ENCODE peak calls at places on chromosome 21, in six cellular contexts. N, T, R, J, H and B are unnamed samples.

GRCh38 chr21:15298306-15298705 is 233.5 kb upstream of the NRIP1 start:
- DNase-seq in N (no peak), T (no peak), R (no peak), J (no peak), H (no peak), B (no peak)

GRCh38 chr21:36762636-36763035 is 63.7 kb downstream of the SIM2 start:
- DNase-seq in N (no peak), T (no peak), R (no peak), J (no peak), H (no peak), B (no peak)

GRCh38 chr21:21165063-21165645 is 166.9 kb downstream of the NCAM2 start:
- DNase-seq in N (peak), T (no peak), R (no peak), J (peak), H (no peak), B (no peak)

GRCh38 chr21:35852820-35853219 is 207.5 kb downstream of the SETD4 start:
- DNase-seq in N (no peak), T (no peak), R (no peak), J (no peak), H (no peak), B (no peak)

GRCh38 chr21:40707271-40707670 is 139.7 kb downstream of the DSCAM start:
- DNase-seq in N (no peak), T (no peak), R (no peak), J (no peak), H (no peak), B (no peak)

GRCh38 chr21:35052786-35053185 is 3.7 kb upstream of the RUNX1 start:
- DNase-seq in N (no peak), T (no peak), R (no peak), J (no peak), H (no peak), B (no peak)

GRCh38 chr21:39673163-39673562 is 60.4 kb downstream of the B3GALT5 start:
- DNase-seq in N (no peak), T (no peak), R (no peak), J (no peak), H (no peak), B (no peak)

GRCh38 chr21:38852278-38852677 is 46.5 kb downstream of the ETS2 start:
- DNase-seq in N (no peak), T (peak), R (no peak), J (no peak), H (no peak), B (no peak)

GRCh38 chr21:27693376-27693775 is 726.5 kb upstream of the ADAMTS5 start:
- DNase-seq in N (peak), T (no peak), R (no peak), J (peak), H (no peak), B (no peak)

GRCh38 chr21:38244407-38244787 is 12.4 kb upstream of the KCNJ15 start:
- DNase-seq in N (no peak), T (no peak), R (no peak), J (no peak), H (peak), B (peak)

DNA sequence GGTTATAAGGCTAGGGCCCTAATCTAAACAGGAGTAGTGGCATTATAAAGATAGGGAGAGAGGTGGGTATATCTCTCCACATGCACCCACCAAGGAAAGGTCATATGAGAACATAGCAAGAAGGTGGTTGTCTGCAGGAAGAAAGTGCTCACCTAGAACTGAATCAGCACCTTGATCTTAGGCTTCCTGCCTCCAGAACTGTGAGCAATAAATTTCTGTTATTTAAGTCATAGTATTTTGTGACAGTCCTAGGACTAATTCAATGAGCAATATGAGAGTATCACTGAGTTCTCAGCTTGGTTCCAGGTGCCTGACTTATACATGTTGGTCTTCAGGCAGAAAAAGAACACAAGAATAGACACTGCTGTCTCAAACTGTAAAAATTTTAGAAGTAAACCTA is 51.8 kb downstream of the MRPL39 start:
- DNase-seq in N (no peak), T (no peak), R (no peak), J (no peak), H (no peak), B (no peak)
- TF ChIP-seq CTCF in N (no peak), T (no peak), R (no peak), J (no peak), H (no peak), B (no peak)

DNA sequence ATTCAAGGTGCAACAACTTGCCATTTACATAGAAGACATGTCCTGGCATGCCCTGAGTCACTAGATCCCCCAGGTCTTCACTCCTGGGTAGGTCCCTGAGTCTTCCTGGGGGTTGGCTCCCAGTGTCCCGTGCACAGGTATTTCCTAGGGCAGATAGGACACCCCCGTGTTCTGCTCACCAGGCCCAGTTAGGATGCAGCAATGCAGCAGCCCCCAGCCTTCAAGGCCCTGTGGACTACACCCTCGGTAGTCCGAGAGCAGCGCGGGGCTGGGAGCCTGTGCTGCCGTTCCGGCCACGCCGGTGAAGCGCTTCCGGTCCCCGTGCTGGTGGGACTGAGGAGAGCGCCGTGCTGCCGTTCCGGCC is 10.6 kb upstream of the PCBP3 start:
- DNase-seq in N (no peak), T (no peak), R (no peak), J (no peak), H (no peak), B (no peak)
- H3K4me3 ChIP-seq in N (no peak), T (no peak), R (no peak), J (no peak), H (no peak), B (no peak)

DNA sequence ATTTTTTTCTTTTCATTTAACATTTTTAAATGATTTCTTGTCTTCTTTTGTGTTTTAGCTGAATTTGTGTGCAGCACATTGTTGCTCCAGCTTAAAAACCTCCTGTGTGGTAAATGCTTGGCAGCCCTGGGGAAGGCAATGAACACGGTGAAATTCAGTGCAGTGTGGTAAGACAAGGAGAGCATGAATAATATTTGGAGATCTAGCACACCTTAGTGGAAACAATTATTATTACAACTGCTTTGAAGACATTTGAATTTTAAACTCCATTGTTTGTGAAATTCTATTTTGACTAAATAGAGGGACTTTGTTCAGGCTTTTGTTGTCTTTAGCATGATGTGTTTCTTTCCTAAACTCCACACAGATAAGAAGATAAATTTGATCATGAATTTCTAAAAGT is 242.6 kb upstream of the CXADR start:
- DNase-seq in N (peak), T (peak), R (no peak), J (peak), H (peak), B (peak)
- TF ChIP-seq CTCF in N (peak), T (no peak), R (no peak), J (peak), H (peak), B (peak)

GRCh38 chr21:45110873-45111624 is 36.7 kb downstream of the ADARB1 start:
- DNase-seq in N (no peak), T (peak), R (no peak), J (no peak), H (no peak), B (no peak)

GRCh38 chr21:45109831-45110492 is 35.6 kb downstream of the ADARB1 start:
- DNase-seq in N (no peak), T (peak), R (no peak), J (no peak), H (no peak), B (no peak)

GRCh38 chr21:45111703-45112102 is 37.3 kb downstream of the ADARB1 start:
- DNase-seq in N (no peak), T (no peak), R (no peak), J (no peak), H (no peak), B (no peak)

GRCh38 chr21:45108034-45108790 is 33.8 kb downstream of the ADARB1 start:
- DNase-seq in N (no peak), T (no peak), R (no peak), J (no peak), H (no peak), B (no peak)

DNA sequence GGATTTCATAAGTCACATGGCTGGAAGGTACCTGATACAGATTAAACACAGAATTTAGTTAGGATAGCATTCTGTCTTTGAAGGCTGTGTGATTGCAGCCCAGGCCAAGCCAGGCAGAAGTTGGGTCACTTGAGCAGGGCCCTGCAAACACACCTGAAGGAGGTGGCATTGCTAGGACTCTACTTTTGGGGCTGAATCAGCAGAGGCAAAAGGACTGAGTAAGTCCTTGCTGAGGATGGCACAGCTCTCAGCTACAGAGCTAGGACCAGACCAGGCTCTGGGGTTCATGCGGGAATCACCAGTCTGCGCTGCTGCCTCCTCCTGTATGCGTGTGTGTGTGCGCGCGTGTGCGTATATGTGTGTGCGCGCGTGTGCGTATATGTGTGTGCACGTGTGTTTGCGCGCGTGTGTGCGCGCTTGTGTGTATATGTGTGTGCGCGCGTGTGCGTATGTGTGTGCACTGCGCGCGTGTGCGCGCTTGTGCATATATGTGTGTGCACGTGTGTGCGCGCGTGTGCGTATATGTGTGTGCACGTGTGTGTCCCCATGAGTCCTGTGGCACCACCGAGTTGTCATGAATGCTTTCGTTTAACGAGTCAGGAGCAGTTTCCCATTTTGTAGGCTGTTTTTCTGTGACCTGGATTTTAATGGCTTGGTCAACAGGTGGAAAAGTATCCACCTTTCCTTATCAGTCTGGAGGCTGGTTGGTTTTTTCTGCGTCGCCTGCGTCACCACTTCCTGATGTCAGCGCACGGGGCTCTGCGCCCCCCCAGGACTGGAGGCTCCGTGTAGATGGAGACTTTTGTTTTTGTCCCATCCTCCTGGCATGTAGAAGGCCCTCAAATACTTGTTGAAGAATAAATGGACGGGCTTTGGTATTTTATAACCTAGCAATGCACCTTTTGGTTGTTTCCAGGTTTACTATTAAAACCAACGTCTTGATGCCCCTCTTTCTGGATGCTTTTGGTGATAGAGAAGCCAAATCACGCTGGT is 34.7 kb downstream of the ADARB1 start:
- DNase-seq in N (no peak), T (no peak), R (no peak), J (no peak), H (no peak), B (no peak)
- H3K4me3 ChIP-seq in N (no peak), T (no peak), R (no peak), J (no peak), H (no peak), B (no peak)

GRCh38 chr21:44574457-44575306 is 1.2 kb downstream of the KRTAP10-4 start:
- DNase-seq in N (no peak), T (no peak), R (no peak), J (no peak), H (no peak), B (no peak)
- TF ChIP-seq CTCF in N (no peak), T (no peak), R (no peak), J (no peak), H (no peak), B (no peak)

GRCh38 chr21:42613756-42614155 is 39.7 kb upstream of the PDE9A start:
- DNase-seq in N (no peak), T (no peak), R (no peak), J (no peak), H (no peak), B (no peak)

GRCh38 chr21:42612390-42612789 is 41.0 kb upstream of the PDE9A start:
- DNase-seq in N (no peak), T (no peak), R (no peak), J (no peak), H (no peak), B (no peak)

GRCh38 chr21:42614811-42615342 is 38.5 kb upstream of the PDE9A start:
- DNase-seq in N (no peak), T (peak), R (peak), J (no peak), H (peak), B (peak)

GRCh38 chr21:42615924-42616323 is 37.5 kb upstream of the PDE9A start:
- DNase-seq in N (no peak), T (no peak), R (no peak), J (no peak), H (no peak), B (no peak)

GRCh38 chr21:42614391-42614790 is 39.0 kb upstream of the PDE9A start:
- DNase-seq in N (no peak), T (no peak), R (no peak), J (no peak), H (no peak), B (no peak)
- H3K4me3 ChIP-seq in N (no peak), T (no peak), R (no peak), J (no peak), H (no peak), B (no peak)

DNA sequence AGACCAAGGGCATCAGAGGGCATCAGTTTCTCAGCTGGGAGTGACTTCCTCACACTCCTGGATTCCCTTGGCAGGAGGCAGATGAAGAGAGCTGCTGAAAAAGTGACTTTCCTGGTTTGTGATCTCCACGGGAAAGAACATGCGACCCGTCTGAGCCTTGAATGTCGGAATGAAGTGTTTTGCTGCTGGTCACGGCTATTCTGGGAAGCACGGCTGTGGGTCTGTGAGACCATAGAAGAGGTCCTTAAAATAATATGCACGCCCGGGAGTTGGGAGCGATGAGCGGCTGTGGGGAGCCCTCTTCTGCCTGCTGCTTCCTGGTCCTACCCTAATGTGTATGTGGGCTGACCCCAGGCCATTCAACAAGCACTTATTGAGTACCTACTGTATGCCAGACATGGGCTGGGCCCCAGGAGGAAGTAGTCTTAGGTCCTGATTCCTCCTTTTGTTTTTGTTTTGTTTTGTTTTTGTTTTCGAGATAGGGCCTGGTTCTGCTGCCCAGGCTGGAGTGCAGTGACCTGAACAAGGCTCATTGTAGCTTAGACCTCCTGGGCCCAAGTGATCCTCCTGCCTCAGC is 13.2 kb upstream of the UMODL1 start:
- DNase-seq in N (no peak), T (no peak), R (no peak), J (no peak), H (no peak), B (no peak)
- TF ChIP-seq CTCF in N (no peak), T (no peak), R (no peak), J (no peak), H (no peak), B (no peak)

GRCh38 chr21:45146301-45146700 is 71.9 kb downstream of the ADARB1 start:
- DNase-seq in N (no peak), T (no peak), R (no peak), J (no peak), H (no peak), B (no peak)
- H3K4me3 ChIP-seq in N (no peak), T (no peak), R (no peak), J (no peak), H (no peak), B (no peak)